ENCODE peak calls at places on chromosomes 11 and 22, in six cellular contexts. Z is sigmoid colon, O is WTC11, S is mucosa of descending colon, R is GM13976, A is heart left ventricle. J is an unnamed sample.

GRCh38 chr11:24289301-24289700 is 207.6 kb upstream of the LUZP2 start:
- DNase-seq in R (no peak), S (no peak), O (no peak), A (no peak), Z (no peak), J (no peak)

GRCh38 chr11:68014157-68014965 is 4.2 kb downstream of the ALDH3B1 start:
- DNase-seq in S (peak), A (no peak), R (no peak), O (no peak), Z (peak), J (peak)

GRCh38 chr11:16326679-16327297 is 29.6 kb downstream of the SOX6 start:
- DNase-seq in S (no peak), O (no peak), Z (no peak), R (no peak), A (no peak), J (no peak)

GRCh38 chr11:118621071-118621815 is 13.8 kb downstream of the PHLDB1 start:
- DNase-seq in S (peak), A (peak), Z (peak), O (peak), R (peak), J (peak)

GRCh38 chr11:17219016-17219415 is 11.2 kb upstream of the PIK3C2A start:
- DNase-seq in R (no peak), A (no peak), Z (no peak), S (no peak), O (no peak), J (no peak)

GRCh38 chr22:31148953-31149627 is 8.8 kb upstream of the PLA2G3 start:
- DNase-seq in S (peak), O (peak), Z (peak), A (peak), R (peak), J (peak)

GRCh38 chr11:57313788-57314135 is 11.0 kb downstream of the TNKS1BP1 start:
- DNase-seq in S (no peak), A (no peak), Z (no peak), R (no peak), O (no peak), J (no peak)

GRCh38 chr22:26322179-26322905 is 106.7 kb upstream of the ASPHD2 start:
- DNase-seq in S (no peak), Z (no peak), A (no peak), O (no peak), R (no peak), J (peak)

GRCh38 chr11:15976433-15977045 is 379.8 kb downstream of the SOX6 start:
- DNase-seq in R (no peak), A (no peak), S (no peak), O (no peak), Z (no peak), J (peak)

GRCh38 chr22:39219071-39220050 is 25.4 kb downstream of the PDGFB start:
- DNase-seq in S (peak), O (no peak), R (no peak), Z (peak), A (peak), J (no peak)

GRCh38 chr22:23373601-23374000 is 193.3 kb downstream of the BCR start:
- DNase-seq in S (no peak), A (no peak), O (no peak), R (no peak), Z (no peak), J (no peak)

GRCh38 chr11:118609380-118610219 is 2.2 kb downstream of the PHLDB1 start:
- DNase-seq in A (no peak), Z (peak), S (peak), O (peak), R (no peak), J (peak)

GRCh38 chr22:39954584-39955055 is 5.6 kb upstream of the TMA7B start:
- DNase-seq in Z (no peak), O (no peak), R (no peak), S (no peak), A (no peak), J (peak)

GRCh38 chr11:7977251-7977917 is 9.8 kb upstream of the EIF3F start:
- DNase-seq in R (no peak), A (no peak), S (no peak), Z (no peak), O (no peak), J (peak)

GRCh38 chr11:78420796-78421209 is 3.2 kb upstream of the GAB2 start:
- DNase-seq in R (peak), A (peak), Z (peak), O (no peak), S (peak), J (peak)

GRCh38 chr11:19220903-19221682 is 19.3 kb upstream of the CSRP3 start:
- DNase-seq in Z (no peak), R (no peak), S (no peak), A (no peak), O (no peak), J (peak)

GRCh38 chr11:134677338-134677948 is 265.4 kb upstream of the B3GAT1 start:
- DNase-seq in Z (peak), S (no peak), R (no peak), A (no peak), O (no peak), J (no peak)

GRCh38 chr11:126485986-126486635 is 130.6 kb downstream of the ST3GAL4 start:
- DNase-seq in Z (peak), A (no peak), O (no peak), S (no peak), R (no peak), J (no peak)

GRCh38 chr11:63910605-63911195 is 6.3 kb downstream of the RCOR2 start:
- DNase-seq in A (no peak), S (no peak), R (no peak), O (no peak), Z (no peak), J (no peak)

GRCh38 chr11:19953342-19953741 is 206.9 kb downstream of the DBX1 start:
- DNase-seq in Z (no peak), R (no peak), S (no peak), O (peak), A (no peak), J (peak)

GRCh38 chr11:120068114-120068573 is 69.8 kb downstream of the TRIM29 start:
- DNase-seq in O (no peak), A (no peak), R (peak), S (no peak), Z (no peak), J (no peak)

GRCh38 chr11:117180661-117181585 is 2.4 kb downstream of the SIDT2 start:
- DNase-seq in R (peak), A (peak), S (peak), Z (peak), O (peak), J (peak)

GRCh38 chr11:109371444-109372176 is 50.4 kb upstream of the C11orf87 start:
- DNase-seq in A (no peak), O (no peak), Z (no peak), R (no peak), S (no peak), J (peak)

GRCh38 chr11:72413914-72414628 is 20.3 kb downstream of the CLPB start:
- DNase-seq in S (peak), Z (peak), A (peak), R (peak), O (peak), J (peak)

GRCh38 chr11:120055646-120056045 is 82.3 kb downstream of the TRIM29 start:
- DNase-seq in S (no peak), R (no peak), A (no peak), Z (no peak), O (no peak), J (peak)

GRCh38 chr11:70952171-70952570 is 300.2 kb downstream of the SHANK2 start:
- DNase-seq in A (no peak), S (no peak), O (no peak), R (no peak), Z (no peak), J (no peak)

GRCh38 chr11:66868082-66868725 is 11.3 kb downstream of the LRFN4 start:
- DNase-seq in Z (no peak), S (no peak), O (no peak), A (no peak), R (no peak), J (no peak)

GRCh38 chr11:66870131-66870530 is 13.3 kb downstream of the LRFN4 start:
- DNase-seq in Z (no peak), A (no peak), R (no peak), S (no peak), O (no peak), J (no peak)

GRCh38 chr11:66867425-66868040 is 10.7 kb downstream of the LRFN4 start:
- DNase-seq in S (no peak), R (no peak), Z (no peak), A (no peak), O (no peak), J (no peak)

GRCh38 chr11:66869471-66869870 is 12.6 kb downstream of the LRFN4 start:
- DNase-seq in R (no peak), A (no peak), Z (no peak), S (no peak), O (no peak), J (no peak)

DNA sequence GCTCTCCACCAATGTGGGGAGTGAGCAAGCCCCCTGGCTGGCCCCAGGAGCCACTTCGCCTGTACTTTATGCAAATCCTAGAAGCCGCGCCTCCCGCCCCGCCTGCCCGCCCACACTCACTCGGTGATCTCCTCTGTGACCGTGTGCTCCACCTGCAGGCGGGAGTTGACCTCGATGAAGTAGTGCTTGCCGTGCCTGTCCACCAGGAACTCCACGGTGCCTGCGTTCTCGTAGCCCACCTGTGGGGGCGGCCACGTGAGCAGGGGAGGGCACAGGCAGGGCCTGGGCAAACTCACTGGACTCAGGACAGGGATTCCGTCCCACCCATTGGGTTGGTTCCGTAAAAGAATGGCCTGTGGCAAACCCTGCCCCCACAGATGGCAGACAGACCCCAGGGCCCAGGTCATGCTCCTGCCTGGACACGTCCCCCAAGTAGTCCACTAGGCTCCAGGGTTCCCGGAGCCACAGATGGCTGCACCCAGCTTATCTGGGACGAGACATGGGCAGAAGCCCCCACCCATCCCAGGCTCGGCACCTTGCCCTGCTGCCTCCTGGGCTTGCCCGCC is 11.9 kb downstream of the LRFN4 start:
- DNase-seq in S (peak), A (no peak), R (peak), Z (no peak), O (peak), J (no peak)
- TF ChIP-seq CTCF in S (peak), A (no peak), R (peak), Z (no peak), O (peak), J (no peak)

DNA sequence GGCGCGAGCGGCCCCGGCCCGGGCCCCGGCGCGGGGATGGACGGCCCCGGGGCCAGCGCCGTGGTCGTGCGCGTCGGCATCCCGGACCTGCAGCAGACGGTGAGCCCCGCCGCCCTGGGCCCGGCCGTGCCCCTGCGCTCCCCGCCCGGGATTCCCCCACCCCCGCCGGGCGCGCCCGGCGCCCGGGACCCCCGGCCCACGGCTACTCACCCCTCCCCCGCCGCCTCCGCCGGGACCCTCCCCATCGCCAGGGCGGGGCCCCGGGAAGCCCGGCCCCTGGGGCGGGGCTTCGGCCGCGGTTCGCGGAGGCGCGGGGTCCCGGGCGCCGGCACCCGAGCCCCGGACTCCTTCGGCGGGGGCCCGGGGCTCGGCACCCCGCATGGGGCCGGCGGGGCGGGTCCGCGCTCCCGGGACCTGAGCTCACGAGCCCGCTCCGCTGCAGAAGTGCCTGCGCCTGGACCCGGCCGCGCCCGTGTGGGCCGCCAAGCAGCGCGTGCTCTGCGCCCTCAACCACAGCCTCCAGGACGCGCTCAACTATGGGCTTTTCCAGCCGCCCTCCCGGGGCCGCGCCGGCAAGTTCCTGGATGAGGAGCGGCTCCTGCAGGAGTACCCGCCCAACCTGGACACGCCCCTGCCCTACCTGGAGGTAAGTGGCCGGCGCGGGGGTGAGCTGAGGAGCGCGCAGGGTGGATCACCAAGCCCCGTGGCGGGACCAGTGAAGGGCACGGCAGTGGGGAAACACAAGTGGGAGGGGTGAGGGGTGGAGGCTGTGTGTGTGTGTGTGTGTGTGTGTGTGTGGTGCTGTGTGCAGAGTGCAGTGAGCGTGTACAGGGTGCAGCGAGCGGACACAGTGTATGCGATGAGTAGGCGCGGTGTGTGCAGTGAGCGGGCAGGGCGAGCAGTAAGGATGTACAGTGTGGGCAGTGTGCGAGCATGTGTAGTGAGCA is 2.3 kb downstream of the SHANK3 start:
- DNase-seq in A (no peak), S (peak), O (peak), Z (no peak), R (peak), J (no peak)
- TF ChIP-seq CTCF in A (no peak), S (no peak), O (no peak), Z (no peak), R (no peak), J (no peak)

DNA sequence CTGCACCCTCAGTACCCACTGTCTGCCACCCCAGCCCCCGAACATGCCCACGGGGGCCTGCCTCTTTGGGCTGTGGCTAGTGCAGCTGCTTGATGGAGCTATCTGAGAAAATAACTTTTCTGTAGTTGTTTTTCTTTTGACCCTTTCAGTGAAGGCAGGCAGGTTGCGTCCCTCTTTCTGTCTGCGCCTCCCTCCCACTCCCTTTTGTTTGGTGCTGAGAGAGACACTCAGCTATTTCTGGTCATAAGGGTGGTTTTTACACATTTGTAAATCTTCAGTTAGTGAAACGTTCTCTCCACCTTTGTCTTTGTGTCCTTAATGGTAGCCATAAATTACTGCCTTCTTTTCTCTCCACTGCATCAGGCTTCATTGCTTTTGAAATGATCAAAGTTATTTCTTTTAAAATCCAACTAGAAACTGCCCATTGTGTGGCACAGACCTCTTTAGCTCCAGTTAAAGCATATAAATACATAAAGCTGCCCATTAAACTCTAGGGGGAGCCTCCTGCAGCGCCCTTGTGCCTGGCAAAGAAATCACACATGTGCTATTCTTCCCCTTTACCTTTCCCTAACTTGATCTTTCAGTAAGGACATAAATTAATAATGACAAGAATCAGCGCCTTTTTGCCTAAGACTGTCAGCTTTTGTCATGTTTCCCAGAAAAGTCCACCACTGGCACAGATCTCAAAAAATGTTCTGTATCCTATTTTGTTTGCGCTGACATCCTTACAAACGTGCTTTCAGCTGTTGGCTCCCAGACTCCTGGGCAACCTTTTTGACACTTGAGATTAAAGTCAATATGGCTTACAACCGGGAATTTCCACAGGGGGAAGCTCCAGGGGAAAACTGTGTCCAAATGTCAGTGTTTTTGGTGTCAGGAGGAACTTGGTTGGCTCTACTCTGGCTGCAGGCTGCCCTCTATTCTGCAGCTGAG is 1.7 kb upstream of the SCUBE2 start:
- DNase-seq in S (no peak), A (no peak), O (no peak), R (peak), Z (no peak), J (peak)
- TF ChIP-seq CTCF in S (no peak), A (no peak), O (no peak), R (no peak), Z (no peak), J (peak)

DNA sequence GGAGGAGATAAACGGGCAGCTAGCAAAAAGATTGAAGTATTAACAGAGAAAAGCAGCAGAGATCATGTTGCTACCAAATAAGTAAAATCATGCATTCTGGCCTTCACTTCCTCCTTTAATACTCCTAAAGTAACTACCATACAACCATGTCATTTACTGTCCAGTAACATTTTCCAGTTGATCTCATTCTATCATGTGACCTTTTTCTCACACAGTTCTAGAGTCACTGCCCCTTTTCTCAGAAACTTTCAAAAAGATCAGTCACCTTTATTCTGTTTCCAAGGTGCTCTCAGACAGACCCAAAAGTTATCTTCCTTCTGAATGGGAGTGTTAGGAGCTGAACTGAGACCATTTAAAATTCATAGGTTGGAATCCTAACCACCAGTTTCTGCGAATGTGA is 984.4 kb downstream of the FAM181B start:
- DNase-seq in Z (no peak), O (no peak), A (no peak), R (no peak), S (no peak), J (no peak)
- TF ChIP-seq CTCF in Z (no peak), O (no peak), A (no peak), R (no peak), S (no peak), J (no peak)

GRCh38 chr22:46762238-46763050 is at the start of gene TBC1D22A:
- DNase-seq in R (peak), A (peak), S (peak), Z (peak), O (peak), J (peak)
- TF ChIP-seq CTCF in R (no peak), A (no peak), S (no peak), Z (no peak), O (no peak), J (peak)

GRCh38 chr11:69882270-69882608 is 63.0 kb upstream of the FGF3 start:
- DNase-seq in Z (no peak), A (no peak), O (no peak), S (peak), R (no peak), J (no peak)

GRCh38 chr11:69880803-69881445 is 61.7 kb upstream of the FGF3 start:
- DNase-seq in A (no peak), O (no peak), Z (peak), R (no peak), S (no peak), J (no peak)

GRCh38 chr11:69880041-69880802 is 61.0 kb upstream of the FGF3 start:
- DNase-seq in A (no peak), R (no peak), S (peak), O (no peak), Z (peak), J (no peak)

GRCh38 chr11:69883292-69884255 is 64.4 kb upstream of the FGF3 start:
- DNase-seq in Z (no peak), A (no peak), R (no peak), O (no peak), S (peak), J (no peak)

DNA sequence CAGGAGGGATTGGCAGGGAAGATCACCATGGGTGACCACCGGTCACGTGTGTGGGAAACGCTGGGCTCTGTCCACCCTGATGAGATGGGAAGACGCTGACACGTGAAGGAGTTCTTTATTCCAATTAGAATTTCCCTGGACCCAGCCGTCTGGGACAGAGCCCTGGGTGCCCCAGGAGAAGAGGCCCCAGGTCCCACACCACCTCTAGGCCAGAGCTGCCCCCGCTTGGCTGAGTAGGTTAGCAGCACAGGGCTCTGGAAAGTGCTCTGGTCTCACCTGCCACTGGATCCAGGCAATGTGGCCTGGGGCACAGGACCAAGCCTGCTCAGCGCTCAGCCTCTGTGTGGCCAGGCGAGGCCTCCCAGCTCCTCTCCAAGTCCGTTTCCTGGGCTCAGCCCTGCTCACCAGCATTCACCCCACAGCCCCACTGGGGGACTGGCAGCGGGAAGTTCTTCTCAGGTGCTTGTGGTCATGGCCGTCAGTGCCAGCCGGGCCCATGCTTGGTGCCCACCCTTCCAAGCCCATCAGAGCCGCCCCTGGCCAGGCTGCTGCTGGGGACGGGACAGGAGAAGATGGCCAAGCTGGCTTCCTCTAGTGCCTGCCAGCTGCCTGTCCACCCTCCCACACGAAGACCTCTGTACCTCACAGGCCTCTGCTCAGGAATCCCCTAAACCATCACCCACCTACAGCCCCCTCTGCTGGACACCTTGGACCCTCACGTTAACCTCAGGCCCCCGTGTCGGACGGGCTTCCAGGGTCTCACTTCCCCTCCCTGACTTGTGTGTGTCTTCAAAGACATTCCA is 62.5 kb upstream of the FGF3 start:
- DNase-seq in O (peak), A (no peak), Z (no peak), S (peak), R (no peak), J (no peak)
- TF ChIP-seq CTCF in O (no peak), A (no peak), Z (no peak), S (no peak), R (no peak), J (no peak)

GRCh38 chr22:46115755-46116490 is 34.4 kb upstream of the PPARA start:
- DNase-seq in O (no peak), A (no peak), S (peak), R (no peak), Z (no peak), J (no peak)

GRCh38 chr22:46115388-46115678 is 35.0 kb upstream of the PPARA start:
- DNase-seq in Z (no peak), S (no peak), A (no peak), R (no peak), O (no peak), J (no peak)

GRCh38 chr22:46113910-46114517 is 36.3 kb upstream of the PPARA start:
- DNase-seq in O (no peak), A (no peak), R (no peak), S (peak), Z (peak), J (no peak)

GRCh38 chr22:46113110-46113909 is 37.0 kb upstream of the PPARA start:
- DNase-seq in Z (no peak), R (no peak), A (no peak), S (no peak), O (no peak), J (no peak)

GRCh38 chr22:46114518-46115387 is 35.6 kb upstream of the PPARA start:
- DNase-seq in A (no peak), R (no peak), Z (no peak), S (peak), O (no peak), J (no peak)
- TF ChIP-seq CTCF in A (no peak), R (no peak), Z (peak), S (no peak), O (no peak), J (no peak)

J was measured in fibroblast of the aortic adventitia.